ENCODE peak calls at places on chromosomes 4 and X, in five cellular contexts. One of them, this sample, is unnamed.

GRCh38 chr4:167775374-167775773 is 317.0 kb upstream of the ANXA10 start:
- DNase-seq in cardiac muscle cell: no peak
- DNase-seq in lower lobe of right lung: no peak
- DNase-seq in cardiac fibroblast: peak; percentile 23
- DNase-seq in tibial nerve: no peak
- DNase-seq in this sample: no peak

GRCh38 chrX:136662976-136663375 is 15.0 kb downstream of the CD40LG start:
- DNase-seq in cardiac muscle cell: no peak
- DNase-seq in lower lobe of right lung: no peak
- DNase-seq in cardiac fibroblast: no peak
- DNase-seq in tibial nerve: no peak
- DNase-seq in this sample: no peak

GRCh38 chr4:184815046-184815877 is 10.5 kb downstream of the ACSL1 start:
- DNase-seq in cardiac muscle cell: peak; percentile 87
- DNase-seq in lower lobe of right lung: peak; percentile 84
- DNase-seq in cardiac fibroblast: peak; percentile 85
- DNase-seq in tibial nerve: peak; percentile 62
- DNase-seq in this sample: no peak

GRCh38 chr4:182745268-182745667 is 171.9 kb downstream of the DCTD start:
- DNase-seq in cardiac muscle cell: no peak
- DNase-seq in lower lobe of right lung: no peak
- DNase-seq in cardiac fibroblast: no peak
- DNase-seq in tibial nerve: no peak
- DNase-seq in this sample: no peak

GRCh38 chr4:113869743-113870375 is 108.3 kb upstream of the CAMK2D start:
- DNase-seq in cardiac muscle cell: no peak
- DNase-seq in lower lobe of right lung: no peak
- DNase-seq in cardiac fibroblast: peak; percentile 88
- DNase-seq in tibial nerve: no peak
- DNase-seq in this sample: no peak

GRCh38 chr4:183409956-183410355 is 34.5 kb upstream of the CDKN2AIP start:
- DNase-seq in cardiac muscle cell: no peak
- DNase-seq in lower lobe of right lung: no peak
- DNase-seq in cardiac fibroblast: no peak
- DNase-seq in tibial nerve: no peak
- DNase-seq in this sample: no peak

GRCh38 chr4:14364953-14365533 is 637.2 kb upstream of the CPEB2 start:
- DNase-seq in cardiac muscle cell: no peak
- DNase-seq in lower lobe of right lung: no peak
- DNase-seq in cardiac fibroblast: no peak
- DNase-seq in tibial nerve: no peak
- DNase-seq in this sample: no peak

GRCh38 chrX:16788477-16788876 is 2.2 kb downstream of the TXLNG start:
- DNase-seq in cardiac muscle cell: no peak
- DNase-seq in lower lobe of right lung: no peak
- DNase-seq in cardiac fibroblast: peak; percentile 48
- DNase-seq in tibial nerve: peak; percentile 8
- DNase-seq in this sample: no peak

GRCh38 chr4:98873059-98873458 is 55.9 kb downstream of the EIF4E start:
- DNase-seq in cardiac muscle cell: no peak
- DNase-seq in lower lobe of right lung: no peak
- DNase-seq in cardiac fibroblast: peak; percentile 59
- DNase-seq in tibial nerve: no peak
- DNase-seq in this sample: no peak

GRCh38 chr4:37685726-37686372 is 327 bp downstream of the RELL1 start:
- DNase-seq in cardiac muscle cell: peak; percentile 66
- DNase-seq in lower lobe of right lung: no peak
- DNase-seq in cardiac fibroblast: peak; percentile 48
- DNase-seq in tibial nerve: peak; percentile 22
- DNase-seq in this sample: peak; percentile 75

GRCh38 chrX:76796311-76796710 is 368.8 kb downstream of the MAGEE1 start:
- DNase-seq in cardiac muscle cell: no peak
- DNase-seq in lower lobe of right lung: no peak
- DNase-seq in cardiac fibroblast: no peak
- DNase-seq in tibial nerve: no peak
- DNase-seq in this sample: no peak

GRCh38 chrX:123454712-123455431 is 270.8 kb downstream of the GRIA3 start:
- DNase-seq in cardiac muscle cell: peak; percentile 23
- DNase-seq in lower lobe of right lung: no peak
- DNase-seq in cardiac fibroblast: no peak
- DNase-seq in tibial nerve: no peak
- DNase-seq in this sample: no peak

GRCh38 chrX:123859409-123859827 is 435 bp upstream of the XIAP start:
- DNase-seq in cardiac muscle cell: no peak
- DNase-seq in lower lobe of right lung: no peak
- DNase-seq in cardiac fibroblast: no peak
- DNase-seq in tibial nerve: peak; percentile 71
- DNase-seq in this sample: no peak

GRCh38 chr4:78032446-78032845 is 24.7 kb upstream of the FRAS1 start:
- DNase-seq in cardiac muscle cell: no peak
- DNase-seq in lower lobe of right lung: no peak
- DNase-seq in cardiac fibroblast: no peak
- DNase-seq in tibial nerve: no peak
- DNase-seq in this sample: no peak

GRCh38 chr4:157389751-157390150 is 169.2 kb downstream of the GRIA2 start:
- DNase-seq in cardiac muscle cell: no peak
- DNase-seq in lower lobe of right lung: no peak
- DNase-seq in cardiac fibroblast: no peak
- DNase-seq in tibial nerve: no peak
- DNase-seq in this sample: no peak

GRCh38 chr4:14640476-14640875 is 361.8 kb upstream of the CPEB2 start:
- DNase-seq in cardiac muscle cell: no peak
- DNase-seq in lower lobe of right lung: no peak
- DNase-seq in cardiac fibroblast: peak; percentile 14
- DNase-seq in tibial nerve: no peak
- DNase-seq in this sample: no peak

GRCh38 chrX:33204889-33205288 is 6.5 kb downstream of the DMD start:
- DNase-seq in cardiac muscle cell: no peak
- DNase-seq in lower lobe of right lung: no peak
- DNase-seq in cardiac fibroblast: peak; percentile 65
- DNase-seq in tibial nerve: no peak
- DNase-seq in this sample: no peak

GRCh38 chr4:3297066-3297859 is 4.4 kb downstream of the RGS12 start:
- DNase-seq in cardiac muscle cell: no peak
- DNase-seq in lower lobe of right lung: no peak
- DNase-seq in cardiac fibroblast: no peak
- DNase-seq in tibial nerve: no peak
- DNase-seq in this sample: peak; percentile 44

GRCh38 chr4:103718993-103719319 is 829 bp downstream of the TACR3 start:
- DNase-seq in cardiac muscle cell: peak; percentile 2
- DNase-seq in lower lobe of right lung: no peak
- DNase-seq in cardiac fibroblast: no peak
- DNase-seq in tibial nerve: no peak
- DNase-seq in this sample: no peak

GRCh38 chrX:7514871-7515599 is 327.9 kb upstream of the VCX start:
- DNase-seq in cardiac muscle cell: no peak
- DNase-seq in lower lobe of right lung: no peak
- DNase-seq in cardiac fibroblast: peak; percentile 55
- DNase-seq in tibial nerve: peak; percentile 4
- DNase-seq in this sample: no peak

GRCh38 chr4:23814606-23815005 is 75.2 kb downstream of the PPARGC1A start:
- DNase-seq in cardiac muscle cell: no peak
- DNase-seq in lower lobe of right lung: no peak
- DNase-seq in cardiac fibroblast: no peak
- DNase-seq in tibial nerve: no peak
- DNase-seq in this sample: no peak

GRCh38 chr4:30396772-30397475 is 323.2 kb upstream of the PCDH7 start:
- DNase-seq in cardiac muscle cell: no peak
- DNase-seq in lower lobe of right lung: no peak
- DNase-seq in cardiac fibroblast: peak; percentile 73
- DNase-seq in tibial nerve: no peak
- DNase-seq in this sample: no peak

GRCh38 chrX:38375888-38376287 is 23.5 kb downstream of the OTC start:
- DNase-seq in cardiac muscle cell: peak; percentile 8
- DNase-seq in lower lobe of right lung: no peak
- DNase-seq in cardiac fibroblast: peak; percentile 21
- DNase-seq in tibial nerve: no peak
- DNase-seq in this sample: no peak

GRCh38 chr4:122997463-122998101 is 75.2 kb upstream of the NUDT6 start:
- DNase-seq in cardiac muscle cell: no peak
- DNase-seq in lower lobe of right lung: no peak
- DNase-seq in cardiac fibroblast: peak; percentile 17
- DNase-seq in tibial nerve: no peak
- DNase-seq in this sample: no peak

GRCh38 chr4:158172558-158173258 is at the start of gene GASK1B:
- DNase-seq in cardiac muscle cell: peak; percentile 64
- DNase-seq in lower lobe of right lung: no peak
- DNase-seq in cardiac fibroblast: peak; percentile 83
- DNase-seq in tibial nerve: peak; percentile 75
- DNase-seq in this sample: no peak

GRCh38 chrX:15953801-15954200 is 99.2 kb upstream of the AP1S2 start:
- DNase-seq in cardiac muscle cell: no peak
- DNase-seq in lower lobe of right lung: no peak
- DNase-seq in cardiac fibroblast: no peak
- DNase-seq in tibial nerve: no peak
- DNase-seq in this sample: no peak

GRCh38 chrX:129979207-129979920 is 3.1 kb upstream of the BCORL1 start:
- DNase-seq in cardiac muscle cell: peak; percentile 15
- DNase-seq in lower lobe of right lung: no peak
- DNase-seq in cardiac fibroblast: no peak
- DNase-seq in tibial nerve: no peak
- DNase-seq in this sample: no peak

GRCh38 chr4:81173213-81173612 is 41.8 kb downstream of the PRKG2 start:
- DNase-seq in cardiac muscle cell: no peak
- DNase-seq in lower lobe of right lung: no peak
- DNase-seq in cardiac fibroblast: peak; percentile 74
- DNase-seq in tibial nerve: no peak
- DNase-seq in this sample: no peak

GRCh38 chr4:6134612-6135220 is 65.6 kb downstream of the JAKMIP1 start:
- DNase-seq in cardiac muscle cell: no peak
- DNase-seq in lower lobe of right lung: no peak
- DNase-seq in cardiac fibroblast: no peak
- DNase-seq in tibial nerve: no peak
- DNase-seq in this sample: no peak

GRCh38 chrX:3963980-3964379 is 250.5 kb upstream of the PRKX start:
- DNase-seq in cardiac muscle cell: no peak
- DNase-seq in lower lobe of right lung: no peak
- DNase-seq in cardiac fibroblast: no peak
- DNase-seq in tibial nerve: no peak
- DNase-seq in this sample: no peak

GRCh38 chr4:107863850-107864371 is 39.2 kb downstream of the SGMS2 start:
- DNase-seq in cardiac muscle cell: peak; percentile 54
- DNase-seq in lower lobe of right lung: no peak
- DNase-seq in cardiac fibroblast: peak; percentile 73
- DNase-seq in tibial nerve: no peak
- DNase-seq in this sample: no peak

GRCh38 chrX:110317079-110317819 is 636 bp downstream of the AMMECR1 start:
- DNase-seq in cardiac muscle cell: peak; percentile 51
- DNase-seq in lower lobe of right lung: peak; percentile 46
- DNase-seq in cardiac fibroblast: peak; percentile 6
- DNase-seq in tibial nerve: peak; percentile 4
- DNase-seq in this sample: peak; percentile 71

GRCh38 chrX:80184854-80185253 is 170.3 kb downstream of the TBX22 start:
- DNase-seq in cardiac muscle cell: no peak
- DNase-seq in lower lobe of right lung: no peak
- DNase-seq in cardiac fibroblast: no peak
- DNase-seq in tibial nerve: no peak
- DNase-seq in this sample: no peak

GRCh38 chrX:80181079-80181478 is 166.5 kb downstream of the TBX22 start:
- DNase-seq in cardiac muscle cell: peak; percentile 1
- DNase-seq in lower lobe of right lung: no peak
- DNase-seq in cardiac fibroblast: no peak
- DNase-seq in tibial nerve: no peak
- DNase-seq in this sample: no peak
- TF ChIP-seq CTCF in cardiac muscle cell: no peak
- TF ChIP-seq CTCF in lower lobe of right lung: no peak
- TF ChIP-seq CTCF in cardiac fibroblast: no peak
- TF ChIP-seq CTCF in tibial nerve: no peak
- TF ChIP-seq CTCF in this sample: peak; percentile 49

DNA sequence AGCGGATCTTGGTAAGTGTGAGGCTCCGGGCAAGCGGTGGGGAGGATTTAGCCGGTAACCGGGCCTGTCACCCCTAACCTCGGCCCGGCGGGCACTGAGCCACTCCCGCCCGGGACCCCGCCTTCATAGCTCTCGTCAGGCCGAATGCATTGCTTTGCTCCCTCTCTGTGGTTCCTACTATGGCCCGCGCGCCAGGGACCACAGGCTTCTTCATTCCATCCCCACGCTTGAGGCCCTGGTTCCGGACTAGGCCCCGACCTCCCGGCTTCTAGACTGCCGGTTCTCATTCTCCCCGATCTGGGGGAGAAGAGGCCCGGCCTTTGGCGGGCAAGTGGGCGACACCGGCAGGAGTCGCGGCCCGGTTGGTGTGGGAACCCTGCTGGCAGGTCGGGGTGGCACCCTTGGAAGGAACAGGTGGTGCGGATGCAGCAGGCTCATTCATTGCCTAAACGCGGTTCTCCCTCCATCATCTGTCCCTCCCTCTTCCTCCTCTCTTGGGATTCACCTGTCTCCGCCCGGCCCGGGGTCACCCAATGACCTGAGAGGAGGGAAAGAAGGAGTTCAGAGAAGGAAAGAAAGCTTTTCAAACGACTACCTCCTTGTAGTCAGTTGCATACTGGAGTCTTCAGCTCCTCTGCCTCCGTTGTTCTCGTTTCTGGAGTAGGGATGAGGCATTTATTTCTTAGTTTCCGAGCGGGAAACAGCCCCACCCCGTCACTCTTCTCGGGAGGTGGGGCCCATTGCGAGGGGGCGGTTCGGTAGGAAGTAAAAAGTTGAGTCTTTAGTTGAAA is at the start of gene NDUFC1:
- DNase-seq in cardiac muscle cell: peak; percentile 58
- DNase-seq in lower lobe of right lung: peak; percentile 67
- DNase-seq in cardiac fibroblast: peak; percentile 49
- DNase-seq in tibial nerve: peak; percentile 38
- DNase-seq in this sample: peak; percentile 72
- TF ChIP-seq CTCF in cardiac muscle cell: peak; percentile 15
- TF ChIP-seq CTCF in lower lobe of right lung: peak; percentile 19
- TF ChIP-seq CTCF in cardiac fibroblast: peak; percentile 26
- TF ChIP-seq CTCF in tibial nerve: no peak
- TF ChIP-seq CTCF in this sample: peak; percentile 64

GRCh38 chr4:38759790-38760122 is 23.0 kb downstream of the TLR10 start:
- DNase-seq in cardiac muscle cell: no peak
- DNase-seq in lower lobe of right lung: no peak
- DNase-seq in cardiac fibroblast: no peak
- DNase-seq in tibial nerve: no peak
- DNase-seq in this sample: no peak
- TF ChIP-seq CTCF in cardiac muscle cell: no peak
- TF ChIP-seq CTCF in lower lobe of right lung: peak; percentile 37
- TF ChIP-seq CTCF in cardiac fibroblast: no peak
- TF ChIP-seq CTCF in tibial nerve: no peak
- TF ChIP-seq CTCF in this sample: peak; percentile 14

GRCh38 chr4:8273450-8273849 is 3.9 kb downstream of the HTRA3 start:
- DNase-seq in cardiac muscle cell: no peak
- DNase-seq in lower lobe of right lung: no peak
- DNase-seq in cardiac fibroblast: no peak
- DNase-seq in tibial nerve: no peak
- DNase-seq in this sample: no peak

GRCh38 chr4:8272472-8273428 is 3.2 kb downstream of the HTRA3 start:
- DNase-seq in cardiac muscle cell: no peak
- DNase-seq in lower lobe of right lung: no peak
- DNase-seq in cardiac fibroblast: no peak
- DNase-seq in tibial nerve: no peak
- DNase-seq in this sample: no peak

GRCh38 chr4:8275511-8275910 is 6.0 kb downstream of the HTRA3 start:
- DNase-seq in cardiac muscle cell: no peak
- DNase-seq in lower lobe of right lung: no peak
- DNase-seq in cardiac fibroblast: no peak
- DNase-seq in tibial nerve: no peak
- DNase-seq in this sample: no peak

GRCh38 chr4:8274772-8275241 is 5.3 kb downstream of the HTRA3 start:
- DNase-seq in cardiac muscle cell: peak; percentile 67
- DNase-seq in lower lobe of right lung: peak; percentile 60
- DNase-seq in cardiac fibroblast: peak; percentile 87
- DNase-seq in tibial nerve: peak; percentile 83
- DNase-seq in this sample: peak; percentile 85

GRCh38 chr4:8274066-8274652 is 4.6 kb downstream of the HTRA3 start:
- DNase-seq in cardiac muscle cell: no peak
- DNase-seq in lower lobe of right lung: no peak
- DNase-seq in cardiac fibroblast: no peak
- DNase-seq in tibial nerve: no peak
- DNase-seq in this sample: no peak
- TF ChIP-seq CTCF in cardiac muscle cell: no peak
- TF ChIP-seq CTCF in lower lobe of right lung: no peak
- TF ChIP-seq CTCF in cardiac fibroblast: no peak
- TF ChIP-seq CTCF in tibial nerve: no peak
- TF ChIP-seq CTCF in this sample: no peak

This sample was measured in type B pancreatic cell.